ENCODE peak calls at places on chromosomes 4 and X, in seven cellular contexts. K is neuronal stem cell; Z is B cell; L is activated gamma-delta T cell treated with Interleukin-2 at 50 U/mL for 16 hours; M is tibial artery; S is naive thymus-derived CD4-positive, alpha-beta T cell; Q is thoracic aorta. Y is an unnamed sample.
A peak's percentile ranks its signal among the peaks of the same experiment; 100 is the strongest.

GRCh38 chrX:104318330-104319009 is 63.7 kb upstream of the ESX1 start:
- DNase-seq in K (no peak), Z (no peak), L (no peak), M (no peak), S (no peak), Q (no peak), Y (no peak)

GRCh38 chr4:55376698-55377097 is 19.1 kb upstream of the TMEM165 start:
- DNase-seq in K (no peak), Z (no peak), L (no peak), M (no peak), S (no peak), Q (no peak), Y (no peak)

GRCh38 chr4:29983890-29984289 is 736.3 kb upstream of the PCDH7 start:
- DNase-seq in K (no peak), Z (no peak), L (no peak), M (no peak), S (no peak), Q (no peak), Y (no peak)

GRCh38 chr4:185311113-185311888 is 84.4 kb downstream of the LRP2BP start:
- DNase-seq in K (no peak), Z (no peak), L (no peak), M (no peak), S (no peak), Q (no peak), Y (no peak)

GRCh38 chr4:184762100-184762499 is 28.2 kb upstream of the CENPU start:
- DNase-seq in K (no peak), Z (peak; percentile 19), L (no peak), M (no peak), S (peak; percentile 84), Q (no peak), Y (no peak)

GRCh38 chr4:1356181-1356998 is 9.4 kb downstream of the UVSSA start:
- DNase-seq in K (peak; percentile 63), Z (peak; percentile 65), L (peak; percentile 32), M (no peak), S (peak; percentile 48), Q (no peak), Y (no peak)

GRCh38 chr4:8765084-8765483 is 106.6 kb downstream of the HMX1 start:
- DNase-seq in K (no peak), Z (no peak), L (no peak), M (peak; percentile 55), S (no peak), Q (no peak), Y (no peak)

GRCh38 chrX:148381603-148382002 is 118.8 kb upstream of the AFF2 start:
- DNase-seq in K (no peak), Z (peak; percentile 12), L (no peak), M (no peak), S (peak; percentile 2), Q (no peak), Y (no peak)

GRCh38 chr4:145719752-145720624 is 40.0 kb downstream of the C4orf51 start:
- DNase-seq in K (no peak), Z (no peak), L (no peak), M (no peak), S (no peak), Q (no peak), Y (no peak)

GRCh38 chr4:104064650-104065577 is 345.1 kb upstream of the TACR3 start:
- DNase-seq in K (peak; percentile 38), Z (peak; percentile 5), L (no peak), M (no peak), S (no peak), Q (no peak), Y (no peak)

GRCh38 chrX:79270401-79270800 is 96.7 kb downstream of the ITM2A start:
- DNase-seq in K (peak; percentile 6), Z (peak; percentile 75), L (peak; percentile 64), M (peak; percentile 57), S (peak; percentile 76), Q (no peak), Y (no peak)

GRCh38 chrX:9207142-9207541 is 173.2 kb upstream of the FAM9B start:
- DNase-seq in K (no peak), Z (no peak), L (no peak), M (no peak), S (no peak), Q (no peak), Y (no peak)

GRCh38 chrX:124289443-124289842 is 43.0 kb upstream of the TEX13D start:
- DNase-seq in K (no peak), Z (no peak), L (no peak), M (no peak), S (no peak), Q (no peak), Y (no peak)

GRCh38 chr4:138945401-138945800 is 70.2 kb upstream of the NOCT start:
- DNase-seq in K (no peak), Z (no peak), L (no peak), M (no peak), S (no peak), Q (no peak), Y (no peak)

GRCh38 chr4:37827030-37827705 is 682 bp downstream of the PGM2 start:
- DNase-seq in K (no peak), Z (no peak), L (peak; percentile 6), M (no peak), S (no peak), Q (no peak), Y (no peak)

GRCh38 chrX:122188751-122189150 is 995.3 kb upstream of the GRIA3 start:
- DNase-seq in K (no peak), Z (no peak), L (no peak), M (no peak), S (no peak), Q (no peak), Y (no peak)

GRCh38 chr4:10185518-10186227 is 69.1 kb upstream of the WDR1 start:
- DNase-seq in K (no peak), Z (no peak), L (no peak), M (no peak), S (no peak), Q (no peak), Y (no peak)

GRCh38 chr4:971670-972500 is 1.5 kb downstream of the DGKQ start:
- DNase-seq in K (no peak), Z (no peak), L (no peak), M (no peak), S (no peak), Q (no peak), Y (no peak)

GRCh38 chrX:112857478-112857878 is 16.8 kb upstream of the AMOT start:
- DNase-seq in K (no peak), Z (no peak), L (no peak), M (no peak), S (no peak), Q (no peak), Y (no peak)

GRCh38 chrX:154732421-154733071 is 18.3 kb downstream of the GAB3 start:
- DNase-seq in K (no peak), Z (no peak), L (no peak), M (no peak), S (no peak), Q (no peak), Y (no peak)

GRCh38 chr4:186765138-186765537 is 41.5 kb upstream of the FAT1 start:
- DNase-seq in K (no peak), Z (no peak), L (no peak), M (peak; percentile 69), S (no peak), Q (no peak), Y (peak; percentile 12)

GRCh38 chrX:140467211-140467610 is 37.7 kb downstream of the SOX3 start:
- DNase-seq in K (no peak), Z (no peak), L (no peak), M (no peak), S (no peak), Q (no peak), Y (no peak)

GRCh38 chr4:45944000-45944399 is 179.9 kb downstream of the GABRG1 start:
- DNase-seq in K (no peak), Z (no peak), L (no peak), M (no peak), S (no peak), Q (no peak), Y (no peak)

GRCh38 chr4:186820371-186820990 is 96.8 kb upstream of the FAT1 start:
- DNase-seq in K (no peak), Z (no peak), L (no peak), M (no peak), S (no peak), Q (no peak), Y (no peak)

GRCh38 chr4:68917016-68917415 is 34.6 kb downstream of the UGT2A3 start:
- DNase-seq in K (no peak), Z (no peak), L (no peak), M (no peak), S (no peak), Q (no peak), Y (no peak)

GRCh38 chrX:15465347-15465746 is 27.8 kb downstream of the PIR start:
- DNase-seq in K (no peak), Z (no peak), L (no peak), M (no peak), S (no peak), Q (no peak), Y (no peak)

GRCh38 chr4:46886711-46887110 is 22.3 kb downstream of the COX7B2 start:
- DNase-seq in K (no peak), Z (no peak), L (no peak), M (no peak), S (no peak), Q (no peak), Y (no peak)

GRCh38 chrX:130106071-130106470 is 4.2 kb downstream of the ELF4 start:
- DNase-seq in K (no peak), Z (no peak), L (no peak), M (peak; percentile 74), S (no peak), Q (no peak), Y (no peak)

GRCh38 chr4:94598758-94599157 is 147.0 kb downstream of the PDLIM5 start:
- DNase-seq in K (no peak), Z (no peak), L (no peak), M (no peak), S (no peak), Q (no peak), Y (no peak)

GRCh38 chrX:126655061-126655460 is 102.4 kb upstream of the DCAF12L1 start:
- DNase-seq in K (no peak), Z (no peak), L (no peak), M (no peak), S (no peak), Q (no peak), Y (no peak)

GRCh38 chr4:1246111-1246881 is 2.6 kb downstream of the CTBP1 start:
- DNase-seq in K (no peak), Z (no peak), L (no peak), M (peak; percentile 66), S (no peak), Q (no peak), Y (no peak)

GRCh38 chrX:33045245-33045644 is 166.1 kb downstream of the DMD start:
- DNase-seq in K (no peak), Z (no peak), L (no peak), M (no peak), S (no peak), Q (no peak), Y (no peak)

GRCh38 chr4:74133786-74134499 is 24.0 kb upstream of the MTHFD2L start:
- DNase-seq in K (peak; percentile 70), Z (peak; percentile 48), L (peak; percentile 21), M (peak; percentile 89), S (peak; percentile 43), Q (peak; percentile 50), Y (peak; percentile 56)

GRCh38 chr4:188976644-188977115 is 837.4 kb downstream of the TRIML1 start:
- DNase-seq in K (peak; percentile 81), Z (no peak), L (no peak), M (no peak), S (no peak), Q (no peak), Y (peak; percentile 88)

GRCh38 chrX:101407748-101408529 is at the start of the genes GLA and HNRNPH2:
- DNase-seq in K (peak; percentile 95), Z (peak; percentile 91), L (peak; percentile 80), M (peak; percentile 94), S (peak; percentile 92), Q (peak; percentile 79), Y (peak; percentile 95)

GRCh38 chr4:31104033-31104432 is 383.9 kb downstream of the PCDH7 start:
- DNase-seq in K (no peak), Z (no peak), L (no peak), M (no peak), S (no peak), Q (no peak), Y (no peak)

GRCh38 chr4:75844151-75844662 is 58.0 kb downstream of the PPEF2 start:
- DNase-seq in K (no peak), Z (no peak), L (no peak), M (no peak), S (no peak), Q (no peak), Y (no peak)

GRCh38 chr4:44580231-44580630 is 71.2 kb downstream of the YIPF7 start:
- DNase-seq in K (no peak), Z (no peak), L (no peak), M (no peak), S (no peak), Q (no peak), Y (no peak)

Y was measured in iPS DF 19.7.